ENCODE peak calls at places on chromosomes 6 and 20, in six cellular contexts. One of them, this sample, is unnamed.

GRCh38 chr6:111918825-111919224 is 45.6 kb upstream of the FYN start:
- DNase-seq in heart left ventricle: peak
- DNase-seq in body of pancreas: no peak
- DNase-seq in MM.1S: no peak
- DNase-seq in cardiac fibroblast: peak
- DNase-seq in CD8-positive, alpha-beta T cell: no peak
- DNase-seq in this sample: no peak

GRCh38 chr6:14729186-14729871 is 516.5 kb upstream of the JARID2 start:
- DNase-seq in heart left ventricle: no peak
- DNase-seq in body of pancreas: no peak
- DNase-seq in MM.1S: no peak
- DNase-seq in cardiac fibroblast: no peak
- DNase-seq in CD8-positive, alpha-beta T cell: no peak
- DNase-seq in this sample: no peak

GRCh38 chr6:128600397-128600951 is 80.1 kb upstream of the PTPRK start:
- DNase-seq in heart left ventricle: peak
- DNase-seq in body of pancreas: no peak
- DNase-seq in MM.1S: peak
- DNase-seq in cardiac fibroblast: peak
- DNase-seq in CD8-positive, alpha-beta T cell: no peak
- DNase-seq in this sample: no peak

GRCh38 chr6:106448000-106448426 is 87.5 kb downstream of the CRYBG1 start:
- DNase-seq in heart left ventricle: peak
- DNase-seq in body of pancreas: no peak
- DNase-seq in MM.1S: no peak
- DNase-seq in cardiac fibroblast: no peak
- DNase-seq in CD8-positive, alpha-beta T cell: peak
- DNase-seq in this sample: peak

GRCh38 chr6:13574149-13574570 is 241 bp upstream of the SIRT5 start:
- DNase-seq in heart left ventricle: peak
- DNase-seq in body of pancreas: peak
- DNase-seq in MM.1S: peak
- DNase-seq in cardiac fibroblast: peak
- DNase-seq in CD8-positive, alpha-beta T cell: peak
- DNase-seq in this sample: peak

GRCh38 chr20:25497586-25498279 is 87.6 kb downstream of the NINL start:
- DNase-seq in heart left ventricle: no peak
- DNase-seq in body of pancreas: no peak
- DNase-seq in MM.1S: no peak
- DNase-seq in cardiac fibroblast: no peak
- DNase-seq in CD8-positive, alpha-beta T cell: no peak
- DNase-seq in this sample: no peak

GRCh38 chr6:6661684-6662083 is 73.2 kb downstream of the LY86 start:
- DNase-seq in heart left ventricle: peak
- DNase-seq in body of pancreas: peak
- DNase-seq in MM.1S: no peak
- DNase-seq in cardiac fibroblast: peak
- DNase-seq in CD8-positive, alpha-beta T cell: no peak
- DNase-seq in this sample: no peak

GRCh38 chr6:120736740-120737139 is 597.5 kb downstream of the TBC1D32 start:
- DNase-seq in heart left ventricle: no peak
- DNase-seq in body of pancreas: no peak
- DNase-seq in MM.1S: no peak
- DNase-seq in cardiac fibroblast: no peak
- DNase-seq in CD8-positive, alpha-beta T cell: no peak
- DNase-seq in this sample: no peak

GRCh38 chr6:116556065-116556464 is 2.5 kb downstream of the CALHM4 start:
- DNase-seq in heart left ventricle: no peak
- DNase-seq in body of pancreas: no peak
- DNase-seq in MM.1S: no peak
- DNase-seq in cardiac fibroblast: peak
- DNase-seq in CD8-positive, alpha-beta T cell: no peak
- DNase-seq in this sample: no peak

GRCh38 chr6:38773338-38773737 is 58.2 kb downstream of the DNAH8 start:
- DNase-seq in heart left ventricle: no peak
- DNase-seq in body of pancreas: no peak
- DNase-seq in MM.1S: peak
- DNase-seq in cardiac fibroblast: no peak
- DNase-seq in CD8-positive, alpha-beta T cell: no peak
- DNase-seq in this sample: peak

DNA sequence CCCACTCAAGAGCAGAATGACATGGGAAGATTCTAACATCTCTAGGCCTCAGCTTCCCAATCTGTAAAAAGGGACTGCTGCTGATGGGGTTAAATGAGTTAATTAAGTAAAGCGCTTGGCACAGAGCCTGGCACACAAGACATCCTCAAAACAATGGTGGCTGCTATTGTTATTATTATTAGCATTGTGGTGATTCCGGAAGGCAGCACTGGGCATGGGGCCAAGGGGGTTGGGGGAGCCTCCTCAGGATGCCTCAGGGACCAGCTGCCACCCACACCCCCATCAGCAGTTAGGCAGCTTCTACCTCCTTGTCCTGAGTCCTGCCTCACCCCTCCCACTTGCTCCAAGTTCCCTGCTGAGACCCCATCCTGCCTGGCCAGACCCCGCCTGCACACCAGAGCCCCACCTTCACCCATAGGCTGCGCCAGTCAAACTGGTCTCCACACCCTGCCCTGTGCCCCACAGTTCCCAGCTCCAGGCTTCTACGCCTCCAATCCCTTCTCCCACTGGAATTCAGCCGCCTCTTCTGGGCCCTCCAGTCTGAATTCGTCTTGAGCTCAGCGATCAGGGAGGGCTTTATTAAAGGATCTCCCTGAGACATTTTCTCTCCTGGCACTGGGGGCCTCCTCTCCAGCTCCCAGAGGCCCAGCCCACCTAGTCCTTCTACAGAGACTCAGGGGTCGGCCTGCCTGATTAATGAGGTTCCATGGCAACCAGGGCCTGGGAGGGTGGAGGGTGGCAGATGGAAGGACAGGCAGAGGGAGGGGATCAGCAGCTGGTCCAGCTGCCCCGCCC is 1.5 kb downstream of the E2F1 start:
- DNase-seq in heart left ventricle: no peak
- DNase-seq in body of pancreas: no peak
- DNase-seq in MM.1S: no peak
- DNase-seq in cardiac fibroblast: no peak
- DNase-seq in CD8-positive, alpha-beta T cell: no peak
- DNase-seq in this sample: no peak
- H3K4me3 ChIP-seq in heart left ventricle: no peak
- H3K4me3 ChIP-seq in body of pancreas: no peak
- H3K4me3 ChIP-seq in MM.1S: peak
- H3K4me3 ChIP-seq in cardiac fibroblast: no peak
- H3K4me3 ChIP-seq in CD8-positive, alpha-beta T cell: no peak
- H3K4me3 ChIP-seq in this sample: peak

DNA sequence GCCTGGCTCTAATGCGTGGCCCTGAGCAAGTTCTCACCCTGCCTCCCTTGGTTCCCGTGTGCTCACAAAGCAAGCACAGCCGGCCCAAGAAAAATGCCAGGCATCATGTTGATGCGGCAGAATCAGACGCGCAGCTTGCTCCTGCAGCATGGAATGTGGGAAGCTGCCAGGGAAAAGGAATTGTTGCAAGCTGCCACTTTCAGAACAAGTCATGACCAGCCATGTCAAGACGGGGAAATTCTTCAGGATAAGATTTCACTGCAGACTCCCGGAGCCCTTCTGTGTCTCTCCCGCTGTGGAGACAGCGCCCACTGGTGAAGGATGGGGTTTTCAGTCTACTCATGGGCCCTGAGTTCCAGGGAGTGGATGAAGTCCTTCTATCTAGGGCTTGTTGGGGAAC is 4.6 kb downstream of the DACT2 start:
- DNase-seq in heart left ventricle: no peak
- DNase-seq in body of pancreas: peak
- DNase-seq in MM.1S: no peak
- DNase-seq in cardiac fibroblast: peak
- DNase-seq in CD8-positive, alpha-beta T cell: no peak
- DNase-seq in this sample: no peak
- TF ChIP-seq CTCF in heart left ventricle: peak
- TF ChIP-seq CTCF in body of pancreas: peak
- TF ChIP-seq CTCF in MM.1S: no peak
- TF ChIP-seq CTCF in cardiac fibroblast: no peak
- TF ChIP-seq CTCF in CD8-positive, alpha-beta T cell: no peak
- TF ChIP-seq CTCF in this sample: no peak

GRCh38 chr6:147167009-147167408 is 37.2 kb upstream of the STXBP5 start:
- DNase-seq in heart left ventricle: no peak
- DNase-seq in body of pancreas: no peak
- DNase-seq in MM.1S: no peak
- DNase-seq in cardiac fibroblast: no peak
- DNase-seq in CD8-positive, alpha-beta T cell: no peak
- DNase-seq in this sample: no peak

GRCh38 chr6:147170269-147170668 is 33.9 kb upstream of the STXBP5 start:
- DNase-seq in heart left ventricle: no peak
- DNase-seq in body of pancreas: no peak
- DNase-seq in MM.1S: no peak
- DNase-seq in cardiac fibroblast: peak
- DNase-seq in CD8-positive, alpha-beta T cell: no peak
- DNase-seq in this sample: no peak

GRCh38 chr6:147169529-147169928 is 34.7 kb upstream of the STXBP5 start:
- DNase-seq in heart left ventricle: no peak
- DNase-seq in body of pancreas: no peak
- DNase-seq in MM.1S: no peak
- DNase-seq in cardiac fibroblast: no peak
- DNase-seq in CD8-positive, alpha-beta T cell: no peak
- DNase-seq in this sample: no peak

GRCh38 chr6:147166360-147166944 is 37.8 kb upstream of the STXBP5 start:
- DNase-seq in heart left ventricle: no peak
- DNase-seq in body of pancreas: no peak
- DNase-seq in MM.1S: no peak
- DNase-seq in cardiac fibroblast: peak
- DNase-seq in CD8-positive, alpha-beta T cell: no peak
- DNase-seq in this sample: no peak

GRCh38 chr6:147167576-147168461 is 36.4 kb upstream of the STXBP5 start:
- DNase-seq in heart left ventricle: no peak
- DNase-seq in body of pancreas: no peak
- DNase-seq in MM.1S: no peak
- DNase-seq in cardiac fibroblast: no peak
- DNase-seq in CD8-positive, alpha-beta T cell: no peak
- DNase-seq in this sample: no peak
- H3K4me3 ChIP-seq in heart left ventricle: no peak
- H3K4me3 ChIP-seq in body of pancreas: no peak
- H3K4me3 ChIP-seq in MM.1S: no peak
- H3K4me3 ChIP-seq in cardiac fibroblast: no peak
- H3K4me3 ChIP-seq in CD8-positive, alpha-beta T cell: no peak
- H3K4me3 ChIP-seq in this sample: no peak

GRCh38 chr20:56975838-56976237 is 290.6 kb downstream of the BMP7 start:
- DNase-seq in heart left ventricle: no peak
- DNase-seq in body of pancreas: no peak
- DNase-seq in MM.1S: no peak
- DNase-seq in cardiac fibroblast: no peak
- DNase-seq in CD8-positive, alpha-beta T cell: no peak
- DNase-seq in this sample: no peak

GRCh38 chr20:56979125-56979524 is 287.3 kb downstream of the BMP7 start:
- DNase-seq in heart left ventricle: no peak
- DNase-seq in body of pancreas: no peak
- DNase-seq in MM.1S: no peak
- DNase-seq in cardiac fibroblast: no peak
- DNase-seq in CD8-positive, alpha-beta T cell: no peak
- DNase-seq in this sample: no peak

GRCh38 chr20:56978475-56978874 is 288.0 kb downstream of the BMP7 start:
- DNase-seq in heart left ventricle: no peak
- DNase-seq in body of pancreas: peak
- DNase-seq in MM.1S: no peak
- DNase-seq in cardiac fibroblast: no peak
- DNase-seq in CD8-positive, alpha-beta T cell: no peak
- DNase-seq in this sample: no peak

GRCh38 chr20:56974499-56975250 is 291.8 kb downstream of the BMP7 start:
- DNase-seq in heart left ventricle: no peak
- DNase-seq in body of pancreas: peak
- DNase-seq in MM.1S: peak
- DNase-seq in cardiac fibroblast: peak
- DNase-seq in CD8-positive, alpha-beta T cell: no peak
- DNase-seq in this sample: no peak
- TF ChIP-seq CTCF in heart left ventricle: peak
- TF ChIP-seq CTCF in body of pancreas: peak
- TF ChIP-seq CTCF in MM.1S: peak
- TF ChIP-seq CTCF in cardiac fibroblast: no peak
- TF ChIP-seq CTCF in CD8-positive, alpha-beta T cell: no peak
- TF ChIP-seq CTCF in this sample: peak

This sample was measured in GM12864.